ENCODE peak calls at places on chromosome X, in four cellular contexts. U, T, B and Z are unnamed samples.

GRCh38 chrX:80237072-80237471 is 183.2 kb upstream of the TENT5D start:
- DNase-seq in T (no peak), B (no peak), U (no peak), Z (no peak)

GRCh38 chrX:11724122-11725017 is 33.7 kb upstream of the MSL3 start:
- DNase-seq in U (peak; percentile 10), B (peak; percentile 1), T (peak; percentile 48), Z (no peak)

GRCh38 chrX:77899081-77899828 is at the start of gene COX7B:
- DNase-seq in U (peak; percentile 92), B (peak; percentile 97), T (peak; percentile 98), Z (peak; percentile 91)

GRCh38 chrX:124113799-124114600 is 152.5 kb downstream of the STAG2 start:
- DNase-seq in T (no peak), B (no peak), U (no peak), Z (no peak)

GRCh38 chrX:40891798-40892197 is 156.5 kb upstream of the MED14 start:
- DNase-seq in B (no peak), T (no peak), U (no peak), Z (no peak)

GRCh38 chrX:11755724-11756123 is 2.3 kb upstream of the MSL3 start:
- DNase-seq in U (no peak), T (no peak), B (no peak), Z (no peak)

GRCh38 chrX:10893976-10894375 is 217.2 kb upstream of the HCCS start:
- DNase-seq in T (peak; percentile 44), B (no peak), U (no peak), Z (no peak)

GRCh38 chrX:13719192-13719856 is 15.1 kb downstream of the TRAPPC2 start:
- DNase-seq in U (no peak), B (no peak), T (no peak), Z (no peak)

GRCh38 chrX:56803849-56804681 is 75.0 kb downstream of the NBDY start:
- DNase-seq in B (no peak), T (no peak), U (no peak), Z (no peak)

GRCh38 chrX:123993326-123993725 is 31.8 kb downstream of the STAG2 start:
- DNase-seq in B (peak; percentile 77), T (peak; percentile 49), U (peak; percentile 7), Z (no peak)

GRCh38 chrX:78357342-78358055 is 30.1 kb upstream of the CYSLTR1 start:
- DNase-seq in B (no peak), U (no peak), T (no peak), Z (no peak)

GRCh38 chrX:69759921-69760625 is 144.2 kb downstream of the EDA start:
- DNase-seq in U (no peak), B (no peak), T (no peak), Z (no peak)

GRCh38 chrX:39311646-39312045 is 510.4 kb downstream of the MID1IP1 start:
- DNase-seq in T (no peak), U (no peak), B (no peak), Z (no peak)

GRCh38 chrX:55201930-55202579 is 18.1 kb upstream of the PAGE5 start:
- DNase-seq in T (no peak), U (no peak), B (no peak), Z (no peak)

GRCh38 chrX:47574096-47574553 is 8.1 kb upstream of the TIMP1 start:
- DNase-seq in B (no peak), U (no peak), T (no peak), Z (no peak)

GRCh38 chrX:96843566-96843965 is 40.1 kb upstream of the RPA4 start:
- DNase-seq in B (no peak), U (no peak), T (no peak), Z (no peak)

GRCh38 chrX:148049441-148049840 is 68.3 kb downstream of the FMR1NB start:
- DNase-seq in B (no peak), T (peak; percentile 38), U (no peak), Z (no peak)

GRCh38 chrX:147958316-147958715 is 22.8 kb upstream of the FMR1NB start:
- DNase-seq in B (peak; percentile 69), U (no peak), T (peak; percentile 30), Z (peak; percentile 10)

GRCh38 chrX:113935516-113935915 is 648.4 kb upstream of the HTR2C start:
- DNase-seq in T (peak; percentile 6), B (no peak), U (no peak), Z (no peak)

GRCh38 chrX:11305641-11306040 is 12.4 kb downstream of the AMELX start:
- DNase-seq in B (no peak), T (no peak), U (no peak), Z (no peak)

GRCh38 chrX:12360389-12360788 is 222.1 kb downstream of the FRMPD4 start:
- DNase-seq in B (peak; percentile 58), T (peak; percentile 68), U (no peak), Z (peak; percentile 18)

GRCh38 chrX:131331152-131331551 is 42.0 kb upstream of the IGSF1 start:
- DNase-seq in B (no peak), T (no peak), U (no peak), Z (no peak)

DNA sequence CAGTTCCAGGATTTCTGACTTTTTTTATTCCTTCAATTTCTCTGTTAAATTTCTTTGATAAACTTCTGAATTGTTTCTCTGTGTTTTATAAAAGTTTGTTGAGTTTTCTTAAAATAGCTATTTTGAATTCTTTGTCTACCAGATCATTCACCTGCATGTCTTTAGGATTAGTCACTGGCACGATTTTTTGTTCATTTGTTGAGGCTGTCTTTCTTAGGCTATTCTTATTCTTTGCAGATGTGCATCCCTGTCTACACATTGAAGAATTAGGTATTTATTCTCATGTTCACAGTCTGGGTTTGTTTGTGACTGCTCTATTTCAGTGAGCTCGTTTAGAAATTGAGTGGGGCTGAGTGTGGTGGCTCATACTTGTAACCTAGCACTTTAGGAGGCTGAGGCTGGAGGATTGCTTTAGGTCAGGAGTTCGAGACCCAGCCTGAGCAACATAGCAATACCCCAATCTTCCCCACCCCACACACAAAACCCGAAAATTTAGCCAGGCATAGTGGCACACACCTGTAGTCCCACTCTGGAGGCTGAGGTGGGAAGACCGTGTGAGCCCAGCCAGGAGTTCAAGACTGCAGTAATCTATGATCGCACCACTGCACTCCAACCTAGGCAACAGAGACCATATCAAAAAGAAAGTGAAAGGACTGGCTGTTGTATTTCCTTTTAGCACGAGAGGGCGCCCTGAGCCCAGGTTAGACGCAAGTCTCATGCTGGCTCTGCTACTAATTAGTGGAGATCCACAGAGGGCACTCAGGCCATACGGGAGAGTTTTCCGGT is 42.0 kb downstream of the F8 start:
- DNase-seq in B (peak; percentile 40), T (peak; percentile 73), U (peak; percentile 21), Z (peak; percentile 18)
- TF ChIP-seq CTCF in B (peak; percentile 76), T (peak; percentile 64), U (peak; percentile 47), Z (peak; percentile 59)

DNA sequence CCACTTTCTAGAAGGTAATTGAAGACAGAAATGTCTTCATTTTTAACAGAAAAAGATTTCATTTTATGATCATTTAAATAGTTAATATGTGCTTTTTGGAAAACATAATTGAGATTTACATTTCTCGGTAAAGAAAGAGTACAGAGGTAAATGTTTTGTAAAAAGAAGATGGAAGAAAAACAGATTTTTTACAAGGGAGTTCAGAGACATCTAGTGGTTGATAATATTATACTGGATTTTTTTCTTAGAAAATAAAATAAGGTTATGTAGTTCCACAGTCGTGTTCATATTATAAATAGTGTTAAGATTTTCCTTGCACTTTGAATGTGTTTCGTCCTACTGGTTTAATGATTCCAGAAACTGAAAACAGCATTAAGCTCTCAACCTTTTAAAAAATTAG is 60.6 kb downstream of the SMARCA1 start:
- DNase-seq in B (no peak), U (no peak), T (no peak), Z (no peak)
- TF ChIP-seq CTCF in B (peak; percentile 57), U (no peak), T (peak; percentile 5), Z (no peak)

GRCh38 chrX:74420194-74421035 is 878 bp upstream of the SLC16A2 start:
- DNase-seq in U (no peak), B (peak; percentile 62), T (peak; percentile 37), Z (peak; percentile 51)
- TF ChIP-seq CTCF in U (no peak), B (no peak), T (no peak), Z (no peak)

GRCh38 chrX:29690061-29690460 is 525.3 kb upstream of the MAGEB2 start:
- DNase-seq in B (peak; percentile 9), U (no peak), T (peak; percentile 47), Z (no peak)

GRCh38 chrX:29691044-29691443 is 524.3 kb upstream of the MAGEB2 start:
- DNase-seq in U (no peak), B (no peak), T (no peak), Z (no peak)

GRCh38 chrX:29687687-29688086 is 527.7 kb upstream of the MAGEB2 start:
- DNase-seq in U (no peak), B (peak; percentile 49), T (peak; percentile 43), Z (no peak)
- TF ChIP-seq CTCF in U (no peak), B (peak; percentile 35), T (peak; percentile 15), Z (peak; percentile 9)